ENCODE peak calls at places on chromosome 9, in four cellular contexts. V is GM12892, K is lung microvascular endothelial cell, Y is SW480. U is an unnamed sample.

GRCh38 chr9:109035684-109036423 is 22.6 kb upstream of the CTNNAL1 start:
- DNase-seq in V (no peak), K (peak; percentile 57), Y (peak; percentile 86), U (no peak)

GRCh38 chr9:36974731-36975130 is 59.3 kb downstream of the PAX5 start:
- DNase-seq in V (no peak), K (no peak), Y (no peak), U (no peak)

GRCh38 chr9:74920944-74921626 is 31.6 kb downstream of the C9orf40 start:
- DNase-seq in V (no peak), K (no peak), Y (no peak), U (no peak)

GRCh38 chr9:117616436-117616835 is 87.8 kb upstream of the TLR4 start:
- DNase-seq in V (no peak), K (no peak), Y (no peak), U (no peak)

GRCh38 chr9:19173598-19174125 is 46.4 kb upstream of the PLIN2 start:
- DNase-seq in V (no peak), K (no peak), Y (no peak), U (no peak)

GRCh38 chr9:102185962-102186361 is 447.5 kb upstream of the GRIN3A start:
- DNase-seq in V (no peak), K (no peak), Y (no peak), U (no peak)

GRCh38 chr9:77616191-77616590 is 31.9 kb downstream of the GNA14 start:
- DNase-seq in V (no peak), K (peak; percentile 73), Y (no peak), U (no peak)

GRCh38 chr9:129071526-129072131 is 9.3 kb upstream of the DOLPP1 start:
- DNase-seq in V (no peak), K (no peak), Y (no peak), U (no peak)

U was measured in D721Med.